ENCODE peak calls at places on chromosome 18, in five cellular contexts. O is head of caudate nucleus, V is non-pigmented ciliary epithelial cell, S is activated B cell treated with CpG ODN at 0.5 μM for 24 hours, Z is tibial artery. F is an unnamed sample.

GRCh38 chr18:49052891-49053644 is 102.3 kb upstream of the SMAD7 start:
- DNase-seq in O (no peak), V (peak; percentile 96), S (no peak), Z (no peak), F (peak; percentile 48)

GRCh38 chr18:36628435-36629094 is 200.2 kb downstream of the TPGS2 start:
- DNase-seq in O (no peak), V (peak; percentile 46), S (no peak), Z (no peak), F (no peak)

GRCh38 chr18:75269140-75269676 is 58.6 kb downstream of the TSHZ1 start:
- DNase-seq in O (no peak), V (no peak), S (no peak), Z (no peak), F (no peak)

GRCh38 chr18:58881469-58881868 is 16.8 kb downstream of the ZNF532 start:
- DNase-seq in O (no peak), V (no peak), S (no peak), Z (no peak), F (no peak)

GRCh38 chr18:35495821-35496368 is 1.9 kb downstream of the INO80C start:
- DNase-seq in O (no peak), V (no peak), S (no peak), Z (no peak), F (no peak)

GRCh38 chr18:29077344-29077743 is 900.4 kb upstream of the CDH2 start:
- DNase-seq in O (no peak), V (no peak), S (no peak), Z (no peak), F (no peak)

GRCh38 chr18:74493689-74494088 is 2.5 kb upstream of the CNDP2 start:
- DNase-seq in O (peak; percentile 76), V (peak; percentile 44), S (no peak), Z (peak; percentile 51), F (no peak)

GRCh38 chr18:44320619-44321460 is 359.8 kb upstream of the SETBP1 start:
- DNase-seq in O (no peak), V (no peak), S (no peak), Z (no peak), F (no peak)

GRCh38 chr18:58668897-58669296 is 2.4 kb upstream of the MALT1 start:
- DNase-seq in O (no peak), V (no peak), S (no peak), Z (no peak), F (no peak)

GRCh38 chr18:70433001-70433400 is 144.2 kb downstream of the SOCS6 start:
- DNase-seq in O (no peak), V (no peak), S (no peak), Z (no peak), F (no peak)

GRCh38 chr18:49277395-49278036 is 182.9 kb downstream of the DYM start:
- DNase-seq in O (no peak), V (peak; percentile 52), S (no peak), Z (no peak), F (no peak)

GRCh38 chr18:51623653-51624052 is 426.2 kb upstream of the MEX3C start:
- DNase-seq in O (no peak), V (no peak), S (no peak), Z (no peak), F (no peak)

GRCh38 chr18:59159986-59160385 is 20.3 kb downstream of the SEC11C start:
- DNase-seq in O (no peak), V (no peak), S (no peak), Z (no peak), F (no peak)

GRCh38 chr18:58649966-58650816 is 21.1 kb upstream of the MALT1 start:
- DNase-seq in O (no peak), V (no peak), S (no peak), Z (no peak), F (no peak)

GRCh38 chr18:63336366-63337099 is 17.0 kb upstream of the BCL2 start:
- DNase-seq in O (no peak), V (peak; percentile 84), S (no peak), Z (no peak), F (no peak)

GRCh38 chr18:58256316-58257080 is 212.5 kb downstream of the NEDD4L start:
- DNase-seq in O (no peak), V (no peak), S (no peak), Z (no peak), F (no peak)

GRCh38 chr18:74819433-74820059 is 221.9 kb downstream of the ZNF407 start:
- DNase-seq in O (no peak), V (no peak), S (no peak), Z (no peak), F (no peak)

GRCh38 chr18:13319629-13320028 is 101.1 kb downstream of the LDLRAD4 start:
- DNase-seq in O (no peak), V (no peak), S (no peak), Z (no peak), F (no peak)

GRCh38 chr18:36942264-36942663 is 113.3 kb downstream of the KIAA1328 start:
- DNase-seq in O (no peak), V (no peak), S (no peak), Z (no peak), F (peak; percentile 38)

GRCh38 chr18:48536516-48536915 is 2.3 kb upstream of the CTIF start:
- DNase-seq in O (no peak), V (no peak), S (no peak), Z (no peak), F (no peak)

GRCh38 chr18:11752116-11752911 is 63.2 kb downstream of the GNAL start:
- DNase-seq in O (no peak), V (no peak), S (no peak), Z (no peak), F (no peak)

GRCh38 chr18:50973367-50974126 is 5.7 kb downstream of the ELAC1 start:
- DNase-seq in O (no peak), V (no peak), S (no peak), Z (no peak), F (no peak)

GRCh38 chr18:63016270-63016669 is 300.9 kb downstream of the PHLPP1 start:
- DNase-seq in O (peak; percentile 47), V (peak; percentile 10), S (no peak), Z (no peak), F (no peak)

GRCh38 chr18:13809025-13809384 is 14.9 kb upstream of the MC5R start:
- DNase-seq in O (no peak), V (no peak), S (no peak), Z (no peak), F (no peak)

GRCh38 chr18:78130232-78131195 is 849.1 kb upstream of the SALL3 start:
- DNase-seq in O (no peak), V (no peak), S (no peak), Z (no peak), F (no peak)

GRCh38 chr18:31954349-31954748 is 11.4 kb upstream of the TRAPPC8 start:
- DNase-seq in O (no peak), V (no peak), S (no peak), Z (no peak), F (no peak)

GRCh38 chr18:46386788-46387187 is 270.2 kb downstream of the LOXHD1 start:
- DNase-seq in O (no peak), V (no peak), S (no peak), Z (no peak), F (no peak)

GRCh38 chr18:46278481-46279465 is 174.6 kb downstream of the HAUS1 start:
- DNase-seq in O (no peak), V (no peak), S (no peak), Z (no peak), F (no peak)

GRCh38 chr18:61333746-61334490 is 688 bp downstream of the CDH20 start:
- DNase-seq in O (peak; percentile 21), V (no peak), S (no peak), Z (no peak), F (no peak)

GRCh38 chr18:55777666-55778304 is 189.8 kb upstream of the TCF4 start:
- DNase-seq in O (no peak), V (no peak), S (no peak), Z (no peak), F (no peak)

GRCh38 chr18:23982154-23983071 is 32.1 kb upstream of the TTC39C start:
- DNase-seq in O (peak; percentile 58), V (peak; percentile 15), S (no peak), Z (peak; percentile 86), F (no peak)

GRCh38 chr18:67232406-67232805 is 284.1 kb downstream of the DSEL start:
- DNase-seq in O (no peak), V (peak; percentile 78), S (no peak), Z (no peak), F (no peak)

GRCh38 chr18:79496978-79497637 is 101.4 kb downstream of the NFATC1 start:
- DNase-seq in O (peak; percentile 34), V (no peak), S (no peak), Z (peak; percentile 59), F (peak; percentile 51)

GRCh38 chr18:13551841-13552733 is 174.3 kb downstream of the FAM210A start:
- DNase-seq in O (no peak), V (no peak), S (no peak), Z (no peak), F (no peak)

GRCh38 chr18:73962251-73962650 is 185.4 kb downstream of the FBXO15 start:
- DNase-seq in O (no peak), V (peak; percentile 71), S (no peak), Z (no peak), F (no peak)

GRCh38 chr18:3653263-3653858 is 203.4 kb downstream of the TGIF1 start:
- DNase-seq in O (no peak), V (no peak), S (no peak), Z (no peak), F (no peak)

GRCh38 chr18:35409921-35410320 is 32.8 kb upstream of the ZNF396 start:
- DNase-seq in O (no peak), V (no peak), S (no peak), Z (no peak), F (no peak)

GRCh38 chr18:11948852-11949523 is 32.3 kb upstream of the IMPA2 start:
- DNase-seq in O (no peak), V (no peak), S (no peak), Z (no peak), F (no peak)